ENCODE peak calls at places on chromosomes 7 and 10, in nine cellular contexts. J is HCT116, G is GM23248, E is endothelial cell of umbilical vein, R is mammary epithelial cell, Q is neural progenitor cell, F is neuronal stem cell, S is astrocyte, X is IMR-90. N is an unnamed sample. For H3K9me3, the result is how much of the 10 kb centered on the place peaks cover.

GRCh38 chr10:50431118-50431517 is 179.8 kb upstream of the ASAH2 start:
- DNase-seq in G (peak), E (peak), X (peak), R (peak), F (no peak), S (peak), J (no peak), Q (no peak), N (no peak)

GRCh38 chr10:8296090-8296741 is 241.7 kb downstream of the GATA3 start:
- DNase-seq in E (no peak), F (no peak), R (no peak), Q (peak), S (no peak), G (no peak), J (no peak), X (no peak), N (no peak)

GRCh38 chr7:22561356-22561755 is 61.4 kb upstream of the STEAP1B start:
- DNase-seq in R (peak), X (peak), S (peak), G (peak), F (peak), Q (peak), J (no peak), E (peak), N (peak)

GRCh38 chr10:8056378-8056777 is 1.9 kb downstream of the GATA3 start:
- DNase-seq in Q (peak), G (no peak), X (no peak), J (no peak), E (peak), S (no peak), R (no peak), F (peak), N (no peak)

GRCh38 chr7:3067606-3068005 is 23.9 kb upstream of the CARD11 start:
- DNase-seq in E (no peak), G (no peak), J (no peak), F (no peak), R (no peak), S (no peak), Q (no peak), X (no peak), N (no peak)

GRCh38 chr7:80095545-80095944 is 39.1 kb upstream of the GNAI1 start:
- DNase-seq in S (no peak), E (peak), R (no peak), J (no peak), G (peak), X (peak), F (no peak), Q (no peak), N (no peak)

GRCh38 chr7:133436014-133436428 is 183.1 kb downstream of the EXOC4 start:
- DNase-seq in S (peak), J (no peak), Q (no peak), R (peak), F (no peak), E (peak), G (peak), X (peak), N (peak)

GRCh38 chr7:82288769-82289535 is 154.6 kb downstream of the CACNA2D1 start:
- DNase-seq in F (no peak), X (no peak), J (no peak), G (no peak), Q (no peak), S (peak), R (no peak), E (no peak), N (no peak)

GRCh38 chr7:106109521-106110237 is 2.4 kb downstream of the SYPL1 start:
- DNase-seq in X (no peak), E (no peak), Q (no peak), R (no peak), S (no peak), J (no peak), G (no peak), F (no peak), N (no peak)

GRCh38 chr7:1559626-1560590 is 3.9 kb upstream of the TMEM184A start:
- DNase-seq in X (no peak), Q (no peak), J (no peak), R (peak), F (no peak), S (no peak), G (no peak), E (no peak), N (peak)

GRCh38 chr10:25954851-25955250 is 20.8 kb downstream of the MYO3A start:
- DNase-seq in E (no peak), J (no peak), X (no peak), R (no peak), G (no peak), F (no peak), S (no peak), Q (no peak), N (no peak)
- H3K9ac ChIP-seq in E (no peak), J (no peak), X (no peak), R (no peak), G (no peak), F (no peak), S (no peak), Q (no peak), N (no peak)

DNA sequence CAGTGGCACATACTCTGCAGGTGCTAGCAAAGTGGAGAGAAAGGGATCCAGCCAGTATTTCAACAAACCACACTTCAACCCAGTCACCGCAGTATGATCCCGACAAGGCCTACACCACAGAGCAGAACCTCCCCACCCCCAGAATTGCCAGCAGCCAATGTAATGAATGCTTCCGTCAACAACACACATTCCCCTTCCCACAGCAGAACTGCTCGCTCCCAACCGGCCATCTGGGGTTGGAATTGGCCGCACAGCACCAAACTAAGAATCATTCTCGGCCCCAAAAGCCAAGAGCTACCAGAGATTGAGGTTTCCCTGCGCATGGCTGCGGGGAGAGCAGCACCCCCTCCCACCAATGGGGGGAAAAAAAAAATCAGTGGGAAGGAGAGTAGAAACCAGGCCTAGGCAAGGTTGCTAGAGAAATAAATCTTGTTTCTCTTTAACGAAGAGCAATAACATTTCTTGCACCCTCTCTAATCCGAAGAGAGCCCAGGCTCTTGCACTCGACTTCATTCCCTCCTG is 1.1 kb downstream of the WASL start:
- DNase-seq in R (peak), F (peak), G (peak), E (peak), J (peak), X (peak), S (peak), Q (peak), N (peak)
- H3K4me3 ChIP-seq in R (peak), F (peak), G (peak), E (peak), J (peak), X (peak), S (peak), Q (peak), N (peak)

GRCh38 chr10:133113146-133113830 is 25.6 kb downstream of the ADGRA1 start:
- DNase-seq in R (no peak), G (no peak), J (no peak), E (no peak), F (no peak), S (no peak), X (no peak), Q (no peak), N (no peak)

GRCh38 chr10:133107442-133107841 is 19.7 kb downstream of the ADGRA1 start:
- DNase-seq in X (no peak), F (no peak), G (no peak), R (no peak), Q (no peak), E (no peak), J (no peak), S (no peak), N (no peak)

GRCh38 chr10:133110609-133111275 is 23.0 kb downstream of the ADGRA1 start:
- DNase-seq in Q (no peak), S (no peak), X (no peak), E (peak), G (no peak), F (no peak), R (no peak), J (no peak), N (no peak)

GRCh38 chr10:133106516-133106915 is 18.8 kb downstream of the ADGRA1 start:
- DNase-seq in Q (no peak), E (no peak), X (no peak), J (no peak), S (no peak), R (no peak), G (no peak), F (no peak), N (no peak)

GRCh38 chr10:133109736-133110532 is 22.2 kb downstream of the ADGRA1 start:
- DNase-seq in F (no peak), Q (no peak), R (no peak), S (no peak), J (no peak), X (no peak), E (peak), G (no peak), N (no peak)
- H3K9me3 ChIP-seq in F (under half), Q (under half), R (under half), S (under half), J (under half), X (under half), E (under half), G (under half), N (under half)

GRCh38 chr10:62617702-62618451 is 186.6 kb upstream of the ADO start:
- DNase-seq in G (no peak), F (no peak), S (no peak), E (no peak), Q (no peak), J (no peak), R (no peak), X (no peak), N (no peak)
- H3K9ac ChIP-seq in G (no peak), F (no peak), S (no peak), E (no peak), Q (no peak), J (no peak), R (no peak), X (no peak), N (no peak)

GRCh38 chr7:25964483-25964961 is 187.5 kb upstream of the NFE2L3 start:
- DNase-seq in F (no peak), G (no peak), X (no peak), R (no peak), Q (no peak), J (no peak), E (no peak), S (no peak), N (no peak)

GRCh38 chr7:25963733-25964132 is 188.3 kb upstream of the NFE2L3 start:
- DNase-seq in E (no peak), F (no peak), J (no peak), X (no peak), R (no peak), Q (no peak), G (no peak), S (no peak), N (no peak)

GRCh38 chr7:25966469-25966868 is 185.5 kb upstream of the NFE2L3 start:
- DNase-seq in X (no peak), J (no peak), R (no peak), G (no peak), E (no peak), S (no peak), Q (no peak), F (no peak), N (no peak)

GRCh38 chr7:25967278-25968204 is 184.5 kb upstream of the NFE2L3 start:
- DNase-seq in S (no peak), J (no peak), R (no peak), Q (no peak), G (no peak), E (no peak), X (no peak), F (no peak), N (no peak)

GRCh38 chr7:25965405-25966123 is 186.4 kb upstream of the NFE2L3 start:
- DNase-seq in J (no peak), E (no peak), R (no peak), S (no peak), X (no peak), F (no peak), G (no peak), Q (no peak), N (no peak)
- H3K4me3 ChIP-seq in J (no peak), E (no peak), R (no peak), S (no peak), X (no peak), F (no peak), G (no peak), Q (no peak), N (no peak)

GRCh38 chr7:10521306-10521705 is 452.4 kb upstream of the PHF14 start:
- DNase-seq in Q (no peak), F (no peak), E (no peak), J (no peak), R (no peak), G (no peak), S (no peak), X (no peak), N (no peak)
- H3K9me3 ChIP-seq in Q (under half), F (under half), E (under half), J (under half), R (under half), G (under half), S (under half), X (under half), N (under half)

GRCh38 chr7:135662123-135662372 is 266 bp upstream of the STMP1 start:
- DNase-seq in S (no peak), E (no peak), Q (no peak), J (no peak), R (no peak), F (no peak), X (no peak), G (no peak), N (no peak)
- H3K9ac ChIP-seq in S (peak), E (peak), Q (no peak), J (peak), R (peak), F (peak), X (peak), G (peak), N (peak)

GRCh38 chr7:32893722-32894121 is 2.2 kb upstream of the KBTBD2 start:
- DNase-seq in S (no peak), G (no peak), J (no peak), X (no peak), Q (no peak), F (no peak), E (no peak), R (no peak), N (no peak)

GRCh38 chr7:32894171-32894570 is 2.6 kb upstream of the KBTBD2 start:
- DNase-seq in Q (no peak), S (no peak), X (no peak), F (no peak), G (no peak), J (no peak), R (no peak), E (no peak), N (no peak)

GRCh38 chr7:32893225-32893560 is 1.6 kb upstream of the KBTBD2 start:
- DNase-seq in G (no peak), S (peak), J (no peak), Q (no peak), R (no peak), X (no peak), F (no peak), E (no peak), N (no peak)

GRCh38 chr7:32900415-32900814 is 8.9 kb upstream of the KBTBD2 start:
- DNase-seq in J (no peak), G (no peak), F (no peak), X (no peak), S (no peak), Q (no peak), R (no peak), E (no peak), N (no peak)

GRCh38 chr7:32896948-32897347 is 5.4 kb upstream of the KBTBD2 start:
- DNase-seq in Q (no peak), F (no peak), X (no peak), E (no peak), G (no peak), R (no peak), S (no peak), J (no peak), N (no peak)
- H3K4me3 ChIP-seq in Q (no peak), F (no peak), X (no peak), E (no peak), G (no peak), R (no peak), S (no peak), J (no peak), N (no peak)

N was measured in kidney.